ENCODE peak calls at places on chromosome 11, in seven cellular contexts. One of them, this sample, is unnamed.

GRCh38 chr11:27716850-27717249 is 16.6 kb upstream of the BDNF start:
- DNase-seq in stimulated activated CD4-positive, alpha-beta T cell treated with anti-CD3 and anti-CD28 coated beads, Interleukin-1b, Interleukin-23, amount 100 ng/mL, for 4 hours: no peak
- DNase-seq in fibroblast of the aortic adventitia: peak; percentile 64
- DNase-seq in CMK: no peak
- DNase-seq in chondrocyte: no peak
- DNase-seq in NCI-H510A treated with DMSO at 0.1 percent for 48 hours: no peak
- DNase-seq in HuH-7: no peak
- DNase-seq in this sample: no peak

GRCh38 chr11:12564012-12564411 is 110.2 kb upstream of the TEAD1 start:
- DNase-seq in stimulated activated CD4-positive, alpha-beta T cell treated with anti-CD3 and anti-CD28 coated beads, Interleukin-1b, Interleukin-23, amount 100 ng/mL, for 4 hours: no peak
- DNase-seq in fibroblast of the aortic adventitia: no peak
- DNase-seq in CMK: no peak
- DNase-seq in chondrocyte: no peak
- DNase-seq in NCI-H510A treated with DMSO at 0.1 percent for 48 hours: no peak
- DNase-seq in HuH-7: no peak
- DNase-seq in this sample: no peak

GRCh38 chr11:17531818-17532131 is 12.4 kb downstream of the USH1C start:
- DNase-seq in stimulated activated CD4-positive, alpha-beta T cell treated with anti-CD3 and anti-CD28 coated beads, Interleukin-1b, Interleukin-23, amount 100 ng/mL, for 4 hours: no peak
- DNase-seq in fibroblast of the aortic adventitia: peak; percentile 50
- DNase-seq in CMK: no peak
- DNase-seq in chondrocyte: no peak
- DNase-seq in NCI-H510A treated with DMSO at 0.1 percent for 48 hours: peak; percentile 51
- DNase-seq in HuH-7: peak; percentile 46
- DNase-seq in this sample: no peak

GRCh38 chr11:45104006-45104789 is 42.2 kb upstream of the PRDM11 start:
- DNase-seq in stimulated activated CD4-positive, alpha-beta T cell treated with anti-CD3 and anti-CD28 coated beads, Interleukin-1b, Interleukin-23, amount 100 ng/mL, for 4 hours: no peak
- DNase-seq in fibroblast of the aortic adventitia: no peak
- DNase-seq in CMK: no peak
- DNase-seq in chondrocyte: no peak
- DNase-seq in NCI-H510A treated with DMSO at 0.1 percent for 48 hours: no peak
- DNase-seq in HuH-7: no peak
- DNase-seq in this sample: no peak

GRCh38 chr11:62484352-62484751 is 62.3 kb downstream of the AHNAK start:
- DNase-seq in stimulated activated CD4-positive, alpha-beta T cell treated with anti-CD3 and anti-CD28 coated beads, Interleukin-1b, Interleukin-23, amount 100 ng/mL, for 4 hours: no peak
- DNase-seq in fibroblast of the aortic adventitia: no peak
- DNase-seq in CMK: no peak
- DNase-seq in chondrocyte: no peak
- DNase-seq in NCI-H510A treated with DMSO at 0.1 percent for 48 hours: no peak
- DNase-seq in HuH-7: no peak
- DNase-seq in this sample: no peak

GRCh38 chr11:60777572-60777971 is 7.6 kb upstream of the MS4A10 start:
- DNase-seq in stimulated activated CD4-positive, alpha-beta T cell treated with anti-CD3 and anti-CD28 coated beads, Interleukin-1b, Interleukin-23, amount 100 ng/mL, for 4 hours: no peak
- DNase-seq in fibroblast of the aortic adventitia: peak; percentile 77
- DNase-seq in CMK: no peak
- DNase-seq in chondrocyte: peak; percentile 18
- DNase-seq in NCI-H510A treated with DMSO at 0.1 percent for 48 hours: no peak
- DNase-seq in HuH-7: no peak
- DNase-seq in this sample: no peak

GRCh38 chr11:46560300-46561025 is 33.4 kb downstream of the AMBRA1 start:
- DNase-seq in stimulated activated CD4-positive, alpha-beta T cell treated with anti-CD3 and anti-CD28 coated beads, Interleukin-1b, Interleukin-23, amount 100 ng/mL, for 4 hours: no peak
- DNase-seq in fibroblast of the aortic adventitia: peak; percentile 59
- DNase-seq in CMK: no peak
- DNase-seq in chondrocyte: no peak
- DNase-seq in NCI-H510A treated with DMSO at 0.1 percent for 48 hours: no peak
- DNase-seq in HuH-7: no peak
- DNase-seq in this sample: no peak

GRCh38 chr11:113446938-113447337 is 28.3 kb downstream of the DRD2 start:
- DNase-seq in stimulated activated CD4-positive, alpha-beta T cell treated with anti-CD3 and anti-CD28 coated beads, Interleukin-1b, Interleukin-23, amount 100 ng/mL, for 4 hours: no peak
- DNase-seq in fibroblast of the aortic adventitia: no peak
- DNase-seq in CMK: no peak
- DNase-seq in chondrocyte: no peak
- DNase-seq in NCI-H510A treated with DMSO at 0.1 percent for 48 hours: peak; percentile 23
- DNase-seq in HuH-7: no peak
- DNase-seq in this sample: no peak

GRCh38 chr11:93481279-93481678 is 61.9 kb downstream of the SMCO4 start:
- DNase-seq in stimulated activated CD4-positive, alpha-beta T cell treated with anti-CD3 and anti-CD28 coated beads, Interleukin-1b, Interleukin-23, amount 100 ng/mL, for 4 hours: no peak
- DNase-seq in fibroblast of the aortic adventitia: no peak
- DNase-seq in CMK: no peak
- DNase-seq in chondrocyte: no peak
- DNase-seq in NCI-H510A treated with DMSO at 0.1 percent for 48 hours: no peak
- DNase-seq in HuH-7: no peak
- DNase-seq in this sample: no peak

GRCh38 chr11:30317030-30317429 is 5.9 kb upstream of the ARL14EP start:
- DNase-seq in stimulated activated CD4-positive, alpha-beta T cell treated with anti-CD3 and anti-CD28 coated beads, Interleukin-1b, Interleukin-23, amount 100 ng/mL, for 4 hours: no peak
- DNase-seq in fibroblast of the aortic adventitia: no peak
- DNase-seq in CMK: no peak
- DNase-seq in chondrocyte: no peak
- DNase-seq in NCI-H510A treated with DMSO at 0.1 percent for 48 hours: no peak
- DNase-seq in HuH-7: no peak
- DNase-seq in this sample: no peak

GRCh38 chr11:104332110-104332509 is 168.2 kb upstream of the PDGFD start:
- DNase-seq in stimulated activated CD4-positive, alpha-beta T cell treated with anti-CD3 and anti-CD28 coated beads, Interleukin-1b, Interleukin-23, amount 100 ng/mL, for 4 hours: no peak
- DNase-seq in fibroblast of the aortic adventitia: no peak
- DNase-seq in CMK: no peak
- DNase-seq in chondrocyte: no peak
- DNase-seq in NCI-H510A treated with DMSO at 0.1 percent for 48 hours: no peak
- DNase-seq in HuH-7: peak; percentile 16
- DNase-seq in this sample: no peak

GRCh38 chr11:2150206-2150847 is 10.7 kb downstream of the INS start:
- DNase-seq in stimulated activated CD4-positive, alpha-beta T cell treated with anti-CD3 and anti-CD28 coated beads, Interleukin-1b, Interleukin-23, amount 100 ng/mL, for 4 hours: no peak
- DNase-seq in fibroblast of the aortic adventitia: peak; percentile 60
- DNase-seq in CMK: no peak
- DNase-seq in chondrocyte: no peak
- DNase-seq in NCI-H510A treated with DMSO at 0.1 percent for 48 hours: no peak
- DNase-seq in HuH-7: peak; percentile 83
- DNase-seq in this sample: peak; percentile 67

GRCh38 chr11:131118247-131118646 is 202.0 kb upstream of the SNX19 start:
- DNase-seq in stimulated activated CD4-positive, alpha-beta T cell treated with anti-CD3 and anti-CD28 coated beads, Interleukin-1b, Interleukin-23, amount 100 ng/mL, for 4 hours: no peak
- DNase-seq in fibroblast of the aortic adventitia: no peak
- DNase-seq in CMK: no peak
- DNase-seq in chondrocyte: no peak
- DNase-seq in NCI-H510A treated with DMSO at 0.1 percent for 48 hours: no peak
- DNase-seq in HuH-7: no peak
- DNase-seq in this sample: no peak

GRCh38 chr11:86395061-86395551 is 20.4 kb downstream of the CCDC81 start:
- DNase-seq in stimulated activated CD4-positive, alpha-beta T cell treated with anti-CD3 and anti-CD28 coated beads, Interleukin-1b, Interleukin-23, amount 100 ng/mL, for 4 hours: no peak
- DNase-seq in fibroblast of the aortic adventitia: no peak
- DNase-seq in CMK: no peak
- DNase-seq in chondrocyte: no peak
- DNase-seq in NCI-H510A treated with DMSO at 0.1 percent for 48 hours: no peak
- DNase-seq in HuH-7: no peak
- DNase-seq in this sample: no peak

GRCh38 chr11:27041141-27041869 is 690 bp downstream of the BBOX1 start:
- DNase-seq in stimulated activated CD4-positive, alpha-beta T cell treated with anti-CD3 and anti-CD28 coated beads, Interleukin-1b, Interleukin-23, amount 100 ng/mL, for 4 hours: no peak
- DNase-seq in fibroblast of the aortic adventitia: no peak
- DNase-seq in CMK: no peak
- DNase-seq in chondrocyte: no peak
- DNase-seq in NCI-H510A treated with DMSO at 0.1 percent for 48 hours: no peak
- DNase-seq in HuH-7: no peak
- DNase-seq in this sample: no peak

GRCh38 chr11:10927533-10927932 is 69.7 kb upstream of the ZBED5 start:
- DNase-seq in stimulated activated CD4-positive, alpha-beta T cell treated with anti-CD3 and anti-CD28 coated beads, Interleukin-1b, Interleukin-23, amount 100 ng/mL, for 4 hours: no peak
- DNase-seq in fibroblast of the aortic adventitia: no peak
- DNase-seq in CMK: no peak
- DNase-seq in chondrocyte: no peak
- DNase-seq in NCI-H510A treated with DMSO at 0.1 percent for 48 hours: no peak
- DNase-seq in HuH-7: no peak
- DNase-seq in this sample: no peak

GRCh38 chr11:70360211-70360610 is 38.1 kb upstream of the CTTN start:
- DNase-seq in stimulated activated CD4-positive, alpha-beta T cell treated with anti-CD3 and anti-CD28 coated beads, Interleukin-1b, Interleukin-23, amount 100 ng/mL, for 4 hours: no peak
- DNase-seq in fibroblast of the aortic adventitia: no peak
- DNase-seq in CMK: no peak
- DNase-seq in chondrocyte: peak; percentile 40
- DNase-seq in NCI-H510A treated with DMSO at 0.1 percent for 48 hours: no peak
- DNase-seq in HuH-7: no peak
- DNase-seq in this sample: no peak

GRCh38 chr11:117597083-117597482 is 199.9 kb downstream of the DSCAML1 start:
- DNase-seq in stimulated activated CD4-positive, alpha-beta T cell treated with anti-CD3 and anti-CD28 coated beads, Interleukin-1b, Interleukin-23, amount 100 ng/mL, for 4 hours: peak; percentile 14
- DNase-seq in fibroblast of the aortic adventitia: peak; percentile 30
- DNase-seq in CMK: peak; percentile 30
- DNase-seq in chondrocyte: no peak
- DNase-seq in NCI-H510A treated with DMSO at 0.1 percent for 48 hours: no peak
- DNase-seq in HuH-7: peak; percentile 41
- DNase-seq in this sample: no peak

GRCh38 chr11:111730031-111730430 is 36.2 kb downstream of the PPP2R1B start:
- DNase-seq in stimulated activated CD4-positive, alpha-beta T cell treated with anti-CD3 and anti-CD28 coated beads, Interleukin-1b, Interleukin-23, amount 100 ng/mL, for 4 hours: no peak
- DNase-seq in fibroblast of the aortic adventitia: peak; percentile 22
- DNase-seq in CMK: no peak
- DNase-seq in chondrocyte: no peak
- DNase-seq in NCI-H510A treated with DMSO at 0.1 percent for 48 hours: no peak
- DNase-seq in HuH-7: no peak
- DNase-seq in this sample: no peak

GRCh38 chr11:69657911-69658605 is 17.1 kb downstream of the LTO1 start:
- DNase-seq in stimulated activated CD4-positive, alpha-beta T cell treated with anti-CD3 and anti-CD28 coated beads, Interleukin-1b, Interleukin-23, amount 100 ng/mL, for 4 hours: no peak
- DNase-seq in fibroblast of the aortic adventitia: no peak
- DNase-seq in CMK: no peak
- DNase-seq in chondrocyte: peak; percentile 79
- DNase-seq in NCI-H510A treated with DMSO at 0.1 percent for 48 hours: no peak
- DNase-seq in HuH-7: no peak
- DNase-seq in this sample: no peak

GRCh38 chr11:62242021-62242420 is at the start of gene SCGB1D2:
- DNase-seq in stimulated activated CD4-positive, alpha-beta T cell treated with anti-CD3 and anti-CD28 coated beads, Interleukin-1b, Interleukin-23, amount 100 ng/mL, for 4 hours: no peak
- DNase-seq in fibroblast of the aortic adventitia: no peak
- DNase-seq in CMK: no peak
- DNase-seq in chondrocyte: no peak
- DNase-seq in NCI-H510A treated with DMSO at 0.1 percent for 48 hours: peak; percentile 5
- DNase-seq in HuH-7: no peak
- DNase-seq in this sample: peak; percentile 74

GRCh38 chr11:86244063-86244521 is 461 bp upstream of the EED start:
- DNase-seq in stimulated activated CD4-positive, alpha-beta T cell treated with anti-CD3 and anti-CD28 coated beads, Interleukin-1b, Interleukin-23, amount 100 ng/mL, for 4 hours: peak; percentile 81
- DNase-seq in fibroblast of the aortic adventitia: no peak
- DNase-seq in CMK: peak; percentile 85
- DNase-seq in chondrocyte: no peak
- DNase-seq in NCI-H510A treated with DMSO at 0.1 percent for 48 hours: no peak
- DNase-seq in HuH-7: peak; percentile 82
- DNase-seq in this sample: no peak

GRCh38 chr11:75432911-75433321 is at the start of gene KLHL35:
- DNase-seq in stimulated activated CD4-positive, alpha-beta T cell treated with anti-CD3 and anti-CD28 coated beads, Interleukin-1b, Interleukin-23, amount 100 ng/mL, for 4 hours: no peak
- DNase-seq in fibroblast of the aortic adventitia: no peak
- DNase-seq in CMK: no peak
- DNase-seq in chondrocyte: no peak
- DNase-seq in NCI-H510A treated with DMSO at 0.1 percent for 48 hours: peak; percentile 84
- DNase-seq in HuH-7: no peak
- DNase-seq in this sample: no peak

GRCh38 chr11:48052183-48053040 is 72.1 kb downstream of the PTPRJ start:
- DNase-seq in stimulated activated CD4-positive, alpha-beta T cell treated with anti-CD3 and anti-CD28 coated beads, Interleukin-1b, Interleukin-23, amount 100 ng/mL, for 4 hours: no peak
- DNase-seq in fibroblast of the aortic adventitia: peak; percentile 67
- DNase-seq in CMK: no peak
- DNase-seq in chondrocyte: no peak
- DNase-seq in NCI-H510A treated with DMSO at 0.1 percent for 48 hours: no peak
- DNase-seq in HuH-7: no peak
- DNase-seq in this sample: no peak

GRCh38 chr11:74926304-74927030 is 22.4 kb downstream of the XRRA1 start:
- DNase-seq in stimulated activated CD4-positive, alpha-beta T cell treated with anti-CD3 and anti-CD28 coated beads, Interleukin-1b, Interleukin-23, amount 100 ng/mL, for 4 hours: no peak
- DNase-seq in fibroblast of the aortic adventitia: no peak
- DNase-seq in CMK: no peak
- DNase-seq in chondrocyte: no peak
- DNase-seq in NCI-H510A treated with DMSO at 0.1 percent for 48 hours: no peak
- DNase-seq in HuH-7: no peak
- DNase-seq in this sample: no peak

GRCh38 chr11:45411221-45411946 is 125.2 kb upstream of the SYT13 start:
- DNase-seq in stimulated activated CD4-positive, alpha-beta T cell treated with anti-CD3 and anti-CD28 coated beads, Interleukin-1b, Interleukin-23, amount 100 ng/mL, for 4 hours: no peak
- DNase-seq in fibroblast of the aortic adventitia: peak; percentile 14
- DNase-seq in CMK: no peak
- DNase-seq in chondrocyte: no peak
- DNase-seq in NCI-H510A treated with DMSO at 0.1 percent for 48 hours: no peak
- DNase-seq in HuH-7: no peak
- DNase-seq in this sample: no peak

GRCh38 chr11:104637652-104638170 is 260.5 kb downstream of the CASP12 start:
- DNase-seq in stimulated activated CD4-positive, alpha-beta T cell treated with anti-CD3 and anti-CD28 coated beads, Interleukin-1b, Interleukin-23, amount 100 ng/mL, for 4 hours: no peak
- DNase-seq in fibroblast of the aortic adventitia: no peak
- DNase-seq in CMK: no peak
- DNase-seq in chondrocyte: no peak
- DNase-seq in NCI-H510A treated with DMSO at 0.1 percent for 48 hours: no peak
- DNase-seq in HuH-7: no peak
- DNase-seq in this sample: no peak

GRCh38 chr11:78045851-78046485 is 17.7 kb upstream of the THRSP start:
- DNase-seq in stimulated activated CD4-positive, alpha-beta T cell treated with anti-CD3 and anti-CD28 coated beads, Interleukin-1b, Interleukin-23, amount 100 ng/mL, for 4 hours: peak; percentile 79
- DNase-seq in fibroblast of the aortic adventitia: peak; percentile 64
- DNase-seq in CMK: peak; percentile 58
- DNase-seq in chondrocyte: no peak
- DNase-seq in NCI-H510A treated with DMSO at 0.1 percent for 48 hours: peak; percentile 67
- DNase-seq in HuH-7: peak; percentile 83
- DNase-seq in this sample: no peak

GRCh38 chr11:112541140-112541901 is 280.7 kb upstream of the PLET1 start:
- DNase-seq in stimulated activated CD4-positive, alpha-beta T cell treated with anti-CD3 and anti-CD28 coated beads, Interleukin-1b, Interleukin-23, amount 100 ng/mL, for 4 hours: no peak
- DNase-seq in fibroblast of the aortic adventitia: no peak
- DNase-seq in CMK: no peak
- DNase-seq in chondrocyte: no peak
- DNase-seq in NCI-H510A treated with DMSO at 0.1 percent for 48 hours: no peak
- DNase-seq in HuH-7: no peak
- DNase-seq in this sample: no peak